ENCODE peak calls at places on chromosomes 3 and 15, in five cellular contexts. G is Panc1; W is CD8-positive, alpha-beta memory T cell; N is H7; K is head of caudate nucleus. P is an unnamed sample.

GRCh38 chr3:52472239-52472783 is 16.9 kb downstream of the NISCH start:
- DNase-seq in G (no peak), W (no peak), N (no peak), K (no peak), P (no peak)

GRCh38 chr3:127902486-127902885 is 12.5 kb upstream of the KBTBD12 start:
- DNase-seq in G (no peak), W (no peak), N (no peak), K (no peak), P (peak; percentile 14)

GRCh38 chr3:112302881-112303761 is 9.1 kb upstream of the SLC9C1 start:
- DNase-seq in G (no peak), W (no peak), N (peak; percentile 17), K (no peak), P (peak; percentile 96)

GRCh38 chr3:31048143-31048542 is 153.7 kb upstream of the GADL1 start:
- DNase-seq in G (no peak), W (no peak), N (no peak), K (no peak), P (no peak)

GRCh38 chr3:5115506-5116162 is 6.5 kb upstream of the ARL8B start:
- DNase-seq in G (no peak), W (no peak), N (no peak), K (no peak), P (no peak)

GRCh38 chr3:32238816-32239637 is 547 bp downstream of the CMTM8 start:
- DNase-seq in G (no peak), W (peak; percentile 40), N (no peak), K (peak; percentile 28), P (peak; percentile 59)

GRCh38 chr15:88651293-88651692 is 12.5 kb downstream of the ISG20 start:
- DNase-seq in G (no peak), W (no peak), N (peak; percentile 29), K (no peak), P (no peak)

GRCh38 chr3:159839561-159840379 is 148.9 kb upstream of the IL12A start:
- DNase-seq in G (no peak), W (no peak), N (peak; percentile 80), K (peak; percentile 88), P (peak; percentile 87)

GRCh38 chr3:135140543-135140942 is 345.5 kb downstream of the EPHB1 start:
- DNase-seq in G (no peak), W (no peak), N (no peak), K (peak; percentile 8), P (no peak)

GRCh38 chr3:47089605-47090004 is 74.3 kb downstream of the SETD2 start:
- DNase-seq in G (no peak), W (no peak), N (no peak), K (no peak), P (no peak)

GRCh38 chr3:45608885-45609284 is 14.3 kb downstream of the LIMD1 start:
- DNase-seq in G (no peak), W (no peak), N (no peak), K (no peak), P (no peak)

GRCh38 chr3:58531956-58532355 is 5.0 kb downstream of the ACOX2 start:
- DNase-seq in G (no peak), W (no peak), N (no peak), K (no peak), P (no peak)

GRCh38 chr3:179750720-179751328 is 98.0 kb downstream of the USP13 start:
- DNase-seq in G (no peak), W (no peak), N (no peak), K (peak; percentile 10), P (peak; percentile 35)

GRCh38 chr3:127134466-127134865 is 58.5 kb upstream of the PRR23E start:
- DNase-seq in G (no peak), W (no peak), N (no peak), K (no peak), P (no peak)

GRCh38 chr3:54853573-54854404 is 74.1 kb downstream of the LRTM1 start:
- DNase-seq in G (no peak), W (no peak), N (peak; percentile 89), K (peak; percentile 92), P (peak; percentile 67)

GRCh38 chr3:12158387-12159226 is at the start of gene TIMP4:
- DNase-seq in G (no peak), W (no peak), N (peak; percentile 75), K (no peak), P (peak; percentile 83)

GRCh38 chr3:71168043-71168720 is 415.3 kb downstream of the FOXP1 start:
- DNase-seq in G (no peak), W (no peak), N (no peak), K (no peak), P (no peak)

GRCh38 chr3:157786216-157786615 is 283.0 kb upstream of the VEPH1 start:
- DNase-seq in G (peak; percentile 46), W (no peak), N (no peak), K (no peak), P (no peak)

GRCh38 chr3:119524931-119525662 is 26.8 kb downstream of the TIMMDC1 start:
- DNase-seq in G (no peak), W (no peak), N (no peak), K (no peak), P (peak; percentile 5)

GRCh38 chr15:97576916-97577645 is 383.4 kb upstream of the ARRDC4 start:
- DNase-seq in G (no peak), W (no peak), N (no peak), K (no peak), P (no peak)

GRCh38 chr3:133512416-133513089 is 60.9 kb upstream of the CDV3 start:
- DNase-seq in G (no peak), W (no peak), N (no peak), K (no peak), P (no peak)

GRCh38 chr15:88541709-88542341 is 4.7 kb downstream of the DET1 start:
- DNase-seq in G (no peak), W (no peak), N (no peak), K (no peak), P (no peak)

GRCh38 chr15:67880651-67881182 is 40.9 kb upstream of the RNU6-1 start:
- DNase-seq in G (no peak), W (no peak), N (no peak), K (peak; percentile 9), P (no peak)

GRCh38 chr3:38511546-38511945 is 15.4 kb downstream of the EXOG start:
- DNase-seq in G (no peak), W (no peak), N (no peak), K (no peak), P (no peak)

GRCh38 chr3:100400424-100400781 is 486 bp downstream of the TOMM70 start:
- DNase-seq in G (no peak), W (no peak), N (no peak), K (no peak), P (peak; percentile 22)

GRCh38 chr3:159764211-159765024 is 224.2 kb upstream of the IL12A start:
- DNase-seq in G (peak; percentile 45), W (no peak), N (peak; percentile 86), K (peak; percentile 70), P (peak; percentile 92)

GRCh38 chr3:104635872-104636580 is 730.7 kb upstream of the ALCAM start:
- DNase-seq in G (no peak), W (no peak), N (no peak), K (no peak), P (peak; percentile 41)

GRCh38 chr3:69121950-69122349 is 445 bp downstream of the LMOD3 start:
- DNase-seq in G (no peak), W (no peak), N (no peak), K (no peak), P (no peak)